ENCODE peak calls at places on chromosome 22, in six cellular contexts. M is K562, T is GM12891, U is H1, O is GM12878, D is HepG2. P is an unnamed sample.

GRCh38 chr22:42902875-42903510 is 45.9 kb upstream of the ARFGAP3 start:
- DNase-seq in U (peak; percentile 10), T (no peak), D (no peak), M (no peak), O (no peak), P (no peak)

GRCh38 chr22:40178417-40179409 is 988 bp downstream of the TNRC6B start:
- DNase-seq in U (no peak), O (no peak), M (no peak), D (peak; percentile 31), T (no peak), P (no peak)

GRCh38 chr22:47407626-47408025 is 645.2 kb downstream of the TBC1D22A start:
- DNase-seq in O (no peak), U (no peak), M (no peak), D (no peak), T (no peak), P (no peak)

GRCh38 chr22:23119492-23120414 is 22.0 kb downstream of the RSPH14 start:
- DNase-seq in T (peak; percentile 62), D (no peak), U (no peak), O (no peak), M (no peak), P (no peak)

GRCh38 chr22:49930596-49931412 is 12.4 kb downstream of the CRELD2 start:
- DNase-seq in M (peak; percentile 37), O (peak; percentile 78), T (no peak), U (no peak), D (peak; percentile 81), P (no peak)

GRCh38 chr22:46105494-46106278 is 44.6 kb upstream of the PPARA start:
- DNase-seq in M (no peak), D (peak; percentile 87), T (no peak), U (no peak), O (no peak), P (no peak)

GRCh38 chr22:46028069-46028991 is 51.4 kb upstream of the WNT7B start:
- DNase-seq in T (no peak), O (no peak), M (no peak), D (no peak), U (no peak), P (no peak)

GRCh38 chr22:25334091-25334490 is 114.7 kb downstream of the CRYBB2 start:
- DNase-seq in O (peak; percentile 0), D (peak; percentile 49), T (no peak), M (peak; percentile 31), U (no peak), P (no peak)

GRCh38 chr22:44731357-44731970 is 20.9 kb upstream of the ARHGAP8 start:
- DNase-seq in T (no peak), O (no peak), U (no peak), M (no peak), D (no peak), P (no peak)

GRCh38 chr22:47294571-47294970 is 532.1 kb downstream of the TBC1D22A start:
- DNase-seq in D (no peak), T (no peak), M (no peak), O (no peak), U (no peak), P (no peak)

GRCh38 chr22:16988257-16988656 is 19.8 kb downstream of the GAB4 start:
- DNase-seq in D (no peak), T (no peak), M (no peak), U (no peak), O (no peak), P (no peak)

GRCh38 chr22:35477911-35478582 is 62.6 kb upstream of the RASD2 start:
- DNase-seq in U (no peak), O (no peak), T (no peak), D (no peak), M (peak; percentile 64), P (no peak)

GRCh38 chr22:44627521-44628139 is 74.4 kb upstream of the PRR5 start:
- DNase-seq in T (no peak), O (no peak), M (no peak), U (no peak), D (no peak), P (no peak)

GRCh38 chr22:46149493-46149997 is 781 bp upstream of the PPARA start:
- DNase-seq in O (no peak), T (no peak), M (no peak), U (no peak), D (no peak), P (no peak)

GRCh38 chr22:46655861-46656608 is 35.8 kb downstream of the GRAMD4 start:
- DNase-seq in D (no peak), O (no peak), T (no peak), U (no peak), M (no peak), P (no peak)

GRCh38 chr22:18034076-18034475 is 9.7 kb upstream of the MICAL3 start:
- DNase-seq in M (no peak), T (no peak), D (no peak), U (no peak), O (no peak), P (no peak)

GRCh38 chr22:42758929-42759629 is 38.4 kb upstream of the A4GALT start:
- DNase-seq in U (no peak), T (no peak), O (no peak), M (no peak), D (no peak), P (no peak)

GRCh38 chr22:32587449-32587848 is 112.8 kb downstream of the FBXO7 start:
- DNase-seq in U (no peak), M (no peak), O (no peak), T (no peak), D (no peak), P (no peak)

GRCh38 chr22:33918676-33919590 is 1.3 kb downstream of the LARGE1 start:
- DNase-seq in D (peak; percentile 26), U (no peak), T (no peak), O (no peak), M (no peak), P (no peak)

GRCh38 chr22:46721716-46722115 is 16.3 kb downstream of the CERK start:
- DNase-seq in U (no peak), D (no peak), O (no peak), M (no peak), T (no peak), P (no peak)

GRCh38 chr22:45888221-45889092 is 88.5 kb downstream of the WNT7B start:
- DNase-seq in T (no peak), U (no peak), D (no peak), M (no peak), O (no peak), P (no peak)

GRCh38 chr22:24185501-24186351 is 4.4 kb downstream of the SUSD2 start:
- DNase-seq in D (no peak), O (no peak), U (no peak), T (no peak), M (no peak), P (no peak)

GRCh38 chr22:33832558-33833151 is 87.6 kb downstream of the LARGE1 start:
- DNase-seq in O (no peak), D (no peak), U (no peak), T (no peak), M (no peak), P (no peak)

GRCh38 chr22:42990131-42990838 is 24.7 kb downstream of the PACSIN2 start:
- DNase-seq in O (no peak), D (peak; percentile 45), T (no peak), M (no peak), U (no peak), P (no peak)

GRCh38 chr22:25366876-25367466 is 147.5 kb downstream of the CRYBB2 start:
- DNase-seq in D (no peak), T (no peak), O (no peak), M (no peak), U (no peak), P (no peak)

DNA sequence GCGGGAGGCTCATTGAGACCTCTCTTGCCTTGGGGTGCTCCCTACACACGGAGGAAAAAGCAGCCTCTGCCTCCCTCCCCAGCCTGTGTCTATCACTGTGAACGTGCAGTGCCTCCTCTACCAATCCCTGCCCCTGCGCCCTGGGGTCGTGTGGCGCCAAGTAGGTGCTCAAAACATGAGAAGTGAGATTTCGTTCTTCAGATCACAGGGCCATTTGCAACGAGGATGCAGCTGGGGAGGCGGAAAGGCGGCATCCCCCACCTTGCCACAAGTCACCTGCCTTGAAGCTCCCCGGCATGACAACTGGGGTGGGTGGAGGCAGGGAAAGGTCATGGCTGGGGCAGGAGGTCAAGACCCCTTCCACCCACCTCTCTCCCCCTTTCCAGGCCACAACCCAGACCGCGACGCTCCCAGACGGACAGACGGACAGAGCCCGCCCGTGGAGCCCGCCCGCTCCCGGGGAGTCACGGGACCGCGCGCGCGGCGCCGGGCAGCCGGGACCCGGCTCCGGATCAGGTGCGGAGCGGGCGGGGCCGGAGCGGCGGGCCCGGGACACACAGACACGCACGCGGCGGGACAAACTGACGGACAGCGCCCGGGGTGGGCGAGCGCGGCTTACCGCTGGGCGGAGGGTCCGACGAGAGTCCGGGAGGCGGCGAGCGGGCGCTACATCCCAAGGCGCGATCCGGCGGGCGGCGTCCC is 487 bp downstream of the KCNJ4 start:
- DNase-seq in T (peak; percentile 72), O (no peak), D (no peak), U (no peak), M (no peak), P (no peak)
- TF ChIP-seq TAF1 in T (no peak), O (no peak), D (no peak), U (no peak), M (no peak), P (no peak)

DNA sequence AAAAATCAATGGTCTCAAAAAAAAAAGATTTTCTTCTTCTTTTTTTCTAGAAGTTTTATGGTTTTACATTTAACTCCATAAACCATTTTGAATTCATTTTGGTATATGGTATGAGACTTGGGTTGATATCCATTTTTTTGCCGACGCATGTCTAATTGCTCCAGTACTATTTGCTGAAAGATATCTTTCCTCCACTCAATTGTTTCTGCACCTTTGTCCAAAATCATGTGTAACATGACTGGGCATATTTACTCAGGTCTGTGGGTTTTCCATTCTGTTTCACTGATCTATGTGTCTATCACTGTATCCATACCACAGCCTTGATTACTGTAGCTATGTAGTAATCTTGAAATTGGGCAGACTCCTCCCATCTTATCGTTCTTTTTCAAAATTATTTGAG is 15.6 kb upstream of the SCARF2 start:
- DNase-seq in M (no peak), D (no peak), O (no peak), U (no peak), T (no peak), P (no peak)
- TF ChIP-seq POLR2A in M (no peak), D (no peak), O (no peak), U (no peak), T (no peak), P (no peak)

DNA sequence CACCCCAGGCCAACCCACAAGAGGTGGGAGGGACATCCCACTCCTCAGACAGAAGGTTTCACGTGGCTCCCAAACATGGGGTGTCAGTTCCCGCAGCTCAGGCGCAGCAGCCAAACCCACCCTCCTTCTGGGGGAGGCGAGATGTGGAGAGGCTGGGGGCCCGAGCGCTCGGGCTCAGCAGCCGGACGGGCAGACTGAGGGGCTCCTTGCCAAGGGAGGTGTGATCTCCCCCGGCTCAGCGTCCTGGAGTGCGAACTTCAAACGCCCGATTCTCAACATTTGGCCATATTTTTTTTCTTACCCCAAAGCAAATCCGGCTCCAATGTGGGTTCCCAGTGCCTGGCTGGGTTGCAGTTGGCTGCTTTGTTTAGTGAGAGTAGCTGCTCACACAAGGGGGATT is 477.9 kb downstream of the MN1 start:
- DNase-seq in T (no peak), D (no peak), U (no peak), M (no peak), O (no peak), P (no peak)
- TF ChIP-seq POLR2AphosphoS5 in T (no peak), D (no peak), U (no peak), M (no peak), O (no peak), P (no peak)

GRCh38 chr22:48740086-48740730 is 1087.5 kb downstream of the BRD1 start:
- DNase-seq in D (no peak), O (no peak), U (no peak), T (no peak), M (no peak), P (no peak)
- TF ChIP-seq TAF1 in D (no peak), O (no peak), U (no peak), T (no peak), M (no peak), P (no peak)

P was measured in GM12892.